ENCODE peak calls at places on chromosome 4, in eight cellular contexts. T is K562, O is endothelial cell of umbilical vein, Q is H1, H is GM23338, A is GM12878, W is HCT116, V is HepG2. X is an unnamed sample.

GRCh38 chr4:80261989-80262600 is 4.4 kb upstream of the FGF5 start:
- DNase-seq in Q (no peak), A (no peak), V (no peak), W (no peak), O (no peak), T (no peak), H (no peak), X (no peak)

GRCh38 chr4:74900862-74901261 is 32.1 kb upstream of the PARM1 start:
- DNase-seq in O (no peak), Q (no peak), V (no peak), A (no peak), H (no peak), T (no peak), W (no peak), X (no peak)

GRCh38 chr4:57854748-57855147 is 744.6 kb upstream of the IGFBP7 start:
- DNase-seq in V (no peak), O (no peak), A (no peak), H (no peak), W (no peak), Q (no peak), T (no peak), X (no peak)

GRCh38 chr4:76748649-76749048 is 149.3 kb downstream of the SOWAHB start:
- DNase-seq in A (no peak), H (peak; percentile 72), T (peak; percentile 38), O (peak; percentile 57), W (no peak), V (peak; percentile 12), Q (no peak), X (no peak)

GRCh38 chr4:87559090-87559837 is 30.1 kb upstream of the SPARCL1 start:
- DNase-seq in V (no peak), H (peak; percentile 68), A (peak; percentile 50), W (no peak), O (no peak), Q (peak; percentile 49), T (peak; percentile 10), X (no peak)

GRCh38 chr4:95549246-95550138 is 719 bp upstream of the UNC5C start:
- DNase-seq in H (peak; percentile 60), T (no peak), O (peak; percentile 41), W (no peak), Q (peak; percentile 75), V (no peak), A (peak; percentile 38), X (no peak)

GRCh38 chr4:56048621-56049427 is 100.1 kb downstream of the CEP135 start:
- DNase-seq in V (no peak), T (peak; percentile 75), O (peak; percentile 46), W (peak; percentile 29), A (peak; percentile 2), H (peak; percentile 80), Q (peak; percentile 81), X (no peak)

GRCh38 chr4:15754323-15754722 is 23.8 kb upstream of the CD38 start:
- DNase-seq in H (no peak), Q (no peak), W (no peak), A (no peak), T (no peak), V (no peak), O (peak; percentile 86), X (no peak)

GRCh38 chr4:8532245-8532781 is 47.9 kb upstream of the GPR78 start:
- DNase-seq in V (no peak), W (no peak), T (no peak), H (peak; percentile 78), Q (no peak), O (no peak), A (no peak), X (no peak)

GRCh38 chr4:181957088-181957487 is 286.1 kb upstream of the TENM3 start:
- DNase-seq in V (no peak), A (no peak), H (no peak), W (no peak), Q (no peak), T (no peak), O (peak; percentile 52), X (no peak)

GRCh38 chr4:134201216-134202098 is at the start of gene PABPC4L:
- DNase-seq in W (no peak), Q (peak; percentile 74), V (no peak), A (no peak), T (peak; percentile 58), H (peak; percentile 76), O (peak; percentile 77), X (no peak)

GRCh38 chr4:68905598-68906237 is 45.9 kb downstream of the UGT2A3 start:
- DNase-seq in V (no peak), O (no peak), H (peak; percentile 90), W (no peak), Q (peak; percentile 51), A (no peak), T (no peak), X (no peak)

GRCh38 chr4:140153744-140154571 is at the start of gene MAML3:
- DNase-seq in Q (peak; percentile 94), V (peak; percentile 64), W (peak; percentile 90), O (peak; percentile 95), T (peak; percentile 90), A (no peak), H (peak; percentile 94), X (no peak)

GRCh38 chr4:140151700-140152014 is 2.3 kb downstream of the MAML3 start:
- DNase-seq in W (peak; percentile 75), H (peak; percentile 95), O (peak; percentile 95), T (peak; percentile 80), Q (no peak), V (peak; percentile 23), A (no peak), X (peak; percentile 60)

GRCh38 chr4:140153419-140153743 is 603 bp downstream of the MAML3 start:
- DNase-seq in A (no peak), O (no peak), V (no peak), W (no peak), H (no peak), Q (no peak), T (no peak), X (no peak)

GRCh38 chr4:140152015-140152703 is 1.8 kb downstream of the MAML3 start:
- DNase-seq in V (no peak), O (no peak), H (peak; percentile 79), W (peak; percentile 46), Q (peak; percentile 52), T (peak; percentile 60), A (no peak), X (no peak)

DNA sequence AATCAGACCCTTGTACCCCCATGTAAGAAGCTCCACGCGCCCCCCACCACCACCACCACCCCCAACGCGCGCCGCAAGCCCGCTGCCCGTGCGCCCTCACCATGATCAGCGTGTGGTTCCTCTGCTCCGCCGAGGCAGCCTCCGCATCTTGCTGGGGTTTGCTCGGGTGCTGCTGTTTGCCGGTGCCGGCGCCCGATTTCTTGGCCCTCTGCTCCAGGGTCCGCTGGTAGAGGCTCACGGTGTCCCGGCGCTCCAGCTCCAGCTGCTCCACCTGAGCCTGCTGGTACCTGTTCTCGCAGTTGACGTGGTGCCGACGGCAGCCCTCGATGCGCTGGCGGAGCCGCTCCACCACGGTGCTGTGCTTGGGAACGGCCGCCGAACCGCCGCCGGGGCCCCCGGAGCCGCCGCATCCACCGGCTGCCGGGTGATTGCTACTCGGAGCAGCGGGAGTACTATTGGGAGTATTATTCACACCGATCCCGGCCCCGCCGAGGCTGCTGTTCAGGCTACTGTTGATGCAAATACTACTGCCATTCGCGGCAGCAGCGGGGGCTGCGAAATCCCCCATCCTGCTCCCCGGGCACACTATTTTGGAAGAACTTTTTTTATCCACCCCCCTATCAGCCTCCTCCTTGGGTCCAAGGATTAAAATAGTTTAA is 1.1 kb downstream of the MAML3 start:
- DNase-seq in A (no peak), V (no peak), W (no peak), T (peak; percentile 24), Q (peak; percentile 75), O (peak; percentile 57), H (peak; percentile 60), X (no peak)
- TF ChIP-seq POLR2AphosphoS5 in A (no peak), V (no peak), W (no peak), T (no peak), Q (no peak), O (no peak), H (no peak), X (no peak)

GRCh38 chr4:2041234-2042130 is 17.6 kb upstream of the NAT8L start:
- DNase-seq in T (peak; percentile 92), A (peak; percentile 34), Q (peak; percentile 98), H (peak; percentile 97), V (peak; percentile 55), W (peak; percentile 67), O (peak; percentile 66), X (no peak)
- TF ChIP-seq EZH2 in T (no peak), A (no peak), Q (peak; percentile 55), H (peak; percentile 81), V (peak; percentile 94), W (no peak), O (peak; percentile 91), X (no peak)

GRCh38 chr4:517806-518070 is 18.7 kb downstream of the PIGG start:
- DNase-seq in T (no peak), Q (no peak), V (no peak), O (no peak), H (no peak), A (no peak), W (no peak), X (no peak)

GRCh38 chr4:517061-517805 is 18.2 kb downstream of the PIGG start:
- DNase-seq in H (no peak), O (no peak), Q (no peak), T (no peak), A (no peak), W (no peak), V (no peak), X (no peak)

GRCh38 chr4:519885-520595 is 21.0 kb downstream of the PIGG start:
- DNase-seq in A (no peak), Q (no peak), O (no peak), T (no peak), W (no peak), V (no peak), H (no peak), X (no peak)

GRCh38 chr4:519203-519651 is 20.2 kb downstream of the PIGG start:
- DNase-seq in H (no peak), T (no peak), V (no peak), Q (no peak), A (no peak), O (no peak), W (no peak), X (no peak)

GRCh38 chr4:518569-519083 is 19.6 kb downstream of the PIGG start:
- DNase-seq in O (no peak), W (no peak), T (no peak), A (no peak), H (peak; percentile 64), Q (peak; percentile 56), V (no peak), X (no peak)
- TF ChIP-seq POLR2AphosphoS5 in O (no peak), W (no peak), T (no peak), A (no peak), H (no peak), Q (no peak), V (no peak), X (no peak)

DNA sequence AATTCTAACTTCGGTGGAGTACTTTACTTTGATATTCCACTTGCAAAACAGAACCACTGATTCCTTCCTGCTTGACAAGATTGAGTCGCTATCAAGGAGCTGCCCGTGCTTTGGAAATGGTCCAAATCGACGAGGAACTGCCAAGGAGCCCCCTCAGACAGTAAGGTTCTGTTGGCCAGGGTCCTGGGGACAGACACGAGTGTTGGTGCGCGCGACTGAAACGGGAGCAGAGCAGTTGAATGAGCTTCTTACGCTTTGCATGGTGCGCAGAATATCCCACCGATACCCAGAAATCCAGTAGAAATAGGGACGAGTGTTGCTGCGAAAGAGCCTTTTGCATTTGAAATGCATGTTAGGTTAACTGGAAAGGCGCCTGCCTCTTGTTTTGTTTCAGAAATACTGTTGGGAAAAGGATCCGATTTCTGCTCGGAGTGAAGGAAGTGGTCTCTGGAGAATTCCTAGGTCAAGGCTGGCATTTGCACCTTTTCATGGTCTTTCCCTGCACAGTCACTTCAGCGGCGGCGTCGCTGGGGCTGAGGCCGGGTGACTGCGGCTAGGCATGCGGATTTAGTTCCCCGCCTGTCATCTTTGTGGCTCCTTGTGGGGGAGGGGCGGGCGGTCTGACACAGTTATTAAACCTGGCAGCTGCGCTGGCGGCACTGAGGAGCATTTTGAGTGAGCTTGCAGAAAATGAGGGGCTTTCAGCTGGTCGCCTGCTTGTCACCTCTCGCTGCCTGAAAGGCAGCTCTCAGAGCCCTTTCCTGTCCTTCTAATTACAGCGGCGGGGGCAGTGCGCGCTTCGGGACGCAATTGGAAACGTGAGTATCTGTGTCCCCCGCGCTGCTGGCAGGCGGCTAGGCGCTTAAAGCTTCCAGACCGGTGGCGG is 51.5 kb upstream of the TRIM2 start:
- DNase-seq in Q (peak; percentile 71), T (peak; percentile 6), A (no peak), W (no peak), V (no peak), H (peak; percentile 53), O (peak; percentile 40), X (peak; percentile 50)
- TF ChIP-seq EZH2 in Q (peak; percentile 75), T (no peak), A (no peak), W (no peak), V (no peak), H (no peak), O (peak; percentile 44), X (no peak)